ENCODE peak calls at places on chromosomes 2 and 18, in six cellular contexts. S, N, C, Q, J and F are unnamed samples.

GRCh38 chr18:36798738-36799473 is 29.9 kb downstream of the TPGS2 start:
- DNase-seq in S (no peak), N (no peak), C (no peak), Q (no peak), J (no peak), F (no peak)

GRCh38 chr2:44351676-44352075 is 9.6 kb downstream of the PREPL start:
- DNase-seq in S (no peak), N (no peak), C (no peak), Q (no peak), J (no peak), F (peak)

GRCh38 chr2:195818521-195818920 is 161.5 kb downstream of the SLC39A10 start:
- DNase-seq in S (no peak), N (no peak), C (no peak), Q (no peak), J (no peak), F (peak)

GRCh38 chr18:79615091-79615490 is 64.5 kb upstream of the CTDP1 start:
- DNase-seq in S (peak), N (no peak), C (peak), Q (no peak), J (no peak), F (no peak)

GRCh38 chr2:168635065-168635577 is 167.3 kb upstream of the NOSTRIN start:
- DNase-seq in S (no peak), N (no peak), C (peak), Q (no peak), J (no peak), F (peak)

GRCh38 chr2:112787294-112787693 is 3.0 kb upstream of the IL1A start:
- DNase-seq in S (no peak), N (no peak), C (no peak), Q (no peak), J (no peak), F (no peak)

GRCh38 chr2:242030226-242030575 is 160.7 kb downstream of the RTP5 start:
- DNase-seq in S (peak), N (no peak), C (peak), Q (no peak), J (no peak), F (no peak)

GRCh38 chr2:126224766-126225165 is 431.2 kb upstream of the GYPC start:
- DNase-seq in S (no peak), N (no peak), C (no peak), Q (no peak), J (no peak), F (no peak)

GRCh38 chr2:10347559-10347941 is 44.8 kb downstream of the HPCAL1 start:
- DNase-seq in S (no peak), N (no peak), C (no peak), Q (no peak), J (no peak), F (no peak)

GRCh38 chr18:59994357-59994756 is 94.6 kb downstream of the PMAIP1 start:
- DNase-seq in S (no peak), N (no peak), C (no peak), Q (no peak), J (no peak), F (no peak)

GRCh38 chr2:20144861-20145260 is 80.1 kb downstream of the SDC1 start:
- DNase-seq in S (peak), N (no peak), C (no peak), Q (no peak), J (no peak), F (no peak)

GRCh38 chr2:2325538-2325937 is 5.5 kb downstream of the MYT1L start:
- DNase-seq in S (no peak), N (peak), C (no peak), Q (no peak), J (no peak), F (no peak)

GRCh38 chr2:152380261-152381055 is 45.5 kb downstream of the FMNL2 start:
- DNase-seq in S (no peak), N (no peak), C (no peak), Q (no peak), J (no peak), F (no peak)

GRCh38 chr18:42030586-42031182 is 75.7 kb downstream of the PIK3C3 start:
- DNase-seq in S (no peak), N (peak), C (no peak), Q (no peak), J (peak), F (peak)

GRCh38 chr2:224400886-224401632 is 848 bp downstream of the FAM124B start:
- DNase-seq in S (no peak), N (no peak), C (no peak), Q (no peak), J (no peak), F (no peak)

GRCh38 chr2:148552675-148553331 is 91.7 kb upstream of the EPC2 start:
- DNase-seq in S (no peak), N (peak), C (no peak), Q (no peak), J (no peak), F (peak)

GRCh38 chr18:8948471-8949149 is 153.9 kb upstream of the NDUFV2 start:
- DNase-seq in S (no peak), N (peak), C (no peak), Q (no peak), J (no peak), F (peak)

GRCh38 chr2:9971890-9972289 is 20.4 kb downstream of the GRHL1 start:
- DNase-seq in S (no peak), N (no peak), C (no peak), Q (no peak), J (no peak), F (no peak)

GRCh38 chr2:44246840-44247369 is 28.4 kb upstream of the SLC3A1 start:
- DNase-seq in S (no peak), N (no peak), C (no peak), Q (no peak), J (no peak), F (no peak)

GRCh38 chr2:106161938-106162814 is 31.9 kb downstream of the UXS1 start:
- DNase-seq in S (no peak), N (no peak), C (no peak), Q (no peak), J (no peak), F (no peak)

GRCh38 chr2:167292430-167293171 is 404.3 kb downstream of the XIRP2 start:
- DNase-seq in S (peak), N (peak), C (peak), Q (peak), J (peak), F (peak)

GRCh38 chr2:128817171-128817570 is 498.5 kb upstream of the HS6ST1 start:
- DNase-seq in S (no peak), N (no peak), C (no peak), Q (no peak), J (no peak), F (no peak)

GRCh38 chr18:12908706-12909105 is 24.7 kb upstream of the PTPN2 start:
- DNase-seq in S (no peak), N (no peak), C (no peak), Q (no peak), J (no peak), F (no peak)

GRCh38 chr2:21515903-21516302 is 392.1 kb downstream of the TDRD15 start:
- DNase-seq in S (no peak), N (no peak), C (no peak), Q (no peak), J (no peak), F (peak)

GRCh38 chr2:233531880-233532458 is 34.6 kb downstream of the USP40 start:
- DNase-seq in S (no peak), N (no peak), C (no peak), Q (no peak), J (no peak), F (no peak)

GRCh38 chr2:73971722-73972121 is 13.0 kb upstream of the TET3 start:
- DNase-seq in S (no peak), N (no peak), C (no peak), Q (no peak), J (no peak), F (no peak)

GRCh38 chr2:68031546-68032160 is 31.2 kb downstream of the C1D start:
- DNase-seq in S (no peak), N (peak), C (no peak), Q (no peak), J (no peak), F (peak)

GRCh38 chr2:287471-287885 is 413 bp downstream of the ALKAL2 start:
- DNase-seq in S (no peak), N (no peak), C (no peak), Q (no peak), J (no peak), F (peak)

GRCh38 chr2:16303761-16304160 is 361.9 kb downstream of the CYRIA start:
- DNase-seq in S (no peak), N (no peak), C (no peak), Q (no peak), J (no peak), F (no peak)

GRCh38 chr2:217189131-217189530 is 329.3 kb upstream of the TNP1 start:
- DNase-seq in S (no peak), N (no peak), C (no peak), Q (no peak), J (no peak), F (no peak)

GRCh38 chr2:152875832-152876669 is 157.6 kb downstream of the ARL6IP6 start:
- DNase-seq in S (no peak), N (no peak), C (no peak), Q (no peak), J (no peak), F (peak)

GRCh38 chr2:95122197-95122551 is 566 bp upstream of the MRPS5 start:
- DNase-seq in S (no peak), N (peak), C (no peak), Q (no peak), J (no peak), F (peak)

GRCh38 chr18:22241806-22242440 is 72.5 kb downstream of the GATA6 start:
- DNase-seq in S (no peak), N (no peak), C (no peak), Q (no peak), J (no peak), F (no peak)

GRCh38 chr2:11746807-11747459 is 501 bp downstream of the LPIN1 start:
- DNase-seq in S (no peak), N (peak), C (no peak), Q (peak), J (no peak), F (peak)